ENCODE peak calls at places on chromosome 6, in seven cellular contexts. M is A549; Z is lower lobe of right lung; C is fibroblast of lung; P is body of pancreas; D is AG09309; N is CD8-positive, alpha-beta T cell. U is an unnamed sample.

GRCh38 chr6:103122766-103123601 is 1729.5 kb downstream of the GRIK2 start:
- DNase-seq in M (no peak), Z (peak), C (peak), P (peak), D (no peak), N (no peak), U (peak)

GRCh38 chr6:170045563-170045960 is 245.3 kb downstream of the DLL1 start:
- DNase-seq in M (no peak), Z (no peak), C (no peak), P (no peak), D (no peak), N (no peak), U (no peak)

GRCh38 chr6:157497579-157497978 is 116.6 kb downstream of the ZDHHC14 start:
- DNase-seq in M (no peak), Z (no peak), C (no peak), P (no peak), D (no peak), N (no peak), U (no peak)

GRCh38 chr6:759729-760128 is 66.8 kb upstream of the EXOC2 start:
- DNase-seq in M (no peak), Z (no peak), C (no peak), P (no peak), D (no peak), N (no peak), U (no peak)

GRCh38 chr6:83183082-83183828 is 9.8 kb downstream of the PGM3 start:
- DNase-seq in M (no peak), Z (no peak), C (peak), P (no peak), D (peak), N (no peak), U (peak)

GRCh38 chr6:38938741-38939140 is 109.8 kb upstream of the GLP1R start:
- DNase-seq in M (no peak), Z (no peak), C (no peak), P (no peak), D (no peak), N (no peak), U (no peak)

GRCh38 chr6:152632383-152632782 is 4.8 kb downstream of the SYNE1 start:
- DNase-seq in M (no peak), Z (no peak), C (no peak), P (no peak), D (no peak), N (no peak), U (no peak)

GRCh38 chr6:13762648-13763441 is 51.2 kb upstream of the RANBP9 start:
- DNase-seq in M (no peak), Z (no peak), C (peak), P (no peak), D (peak), N (no peak), U (peak)

GRCh38 chr6:134351615-134352474 is 33.9 kb upstream of the SGK1 start:
- DNase-seq in M (no peak), Z (no peak), C (no peak), P (no peak), D (no peak), N (no peak), U (no peak)

GRCh38 chr6:4348462-4349112 is 213.2 kb upstream of the ECI2 start:
- DNase-seq in M (no peak), Z (no peak), C (peak), P (no peak), D (no peak), N (no peak), U (peak)

GRCh38 chr6:108748063-108748462 is 100.2 kb upstream of the ARMC2 start:
- DNase-seq in M (no peak), Z (no peak), C (peak), P (no peak), D (peak), N (no peak), U (peak)

GRCh38 chr6:13453771-13454251 is 33.6 kb downstream of the GFOD1 start:
- DNase-seq in M (peak), Z (no peak), C (peak), P (no peak), D (no peak), N (no peak), U (peak)

GRCh38 chr6:127077886-127078285 is 40.6 kb upstream of the RSPO3 start:
- DNase-seq in M (no peak), Z (no peak), C (no peak), P (no peak), D (no peak), N (no peak), U (no peak)

GRCh38 chr6:111717621-111718020 is 111.9 kb upstream of the TRAF3IP2 start:
- DNase-seq in M (no peak), Z (no peak), C (no peak), P (no peak), D (no peak), N (no peak), U (no peak)

GRCh38 chr6:151054304-151054703 is 185.5 kb upstream of the AKAP12 start:
- DNase-seq in M (no peak), Z (no peak), C (peak), P (no peak), D (no peak), N (no peak), U (peak)

GRCh38 chr6:109083657-109084056 is 11.0 kb downstream of the SESN1 start:
- DNase-seq in M (no peak), Z (no peak), C (no peak), P (no peak), D (no peak), N (no peak), U (no peak)

GRCh38 chr6:42877695-42878094 is 1.7 kb upstream of the RPL7L1 start:
- DNase-seq in M (no peak), Z (no peak), C (no peak), P (no peak), D (no peak), N (no peak), U (no peak)
- H3K4me3 ChIP-seq in M (no peak), Z (no peak), C (no peak), P (no peak), D (no peak), N (no peak), U (no peak)

GRCh38 chr6:135411339-135411738 is 86.2 kb downstream of the AHI1 start:
- DNase-seq in M (no peak), Z (no peak), C (no peak), P (no peak), D (no peak), N (no peak), U (no peak)
- TF ChIP-seq CTCF in M (no peak), Z (no peak), C (no peak), P (no peak), D (peak), N (no peak), U (peak)

DNA sequence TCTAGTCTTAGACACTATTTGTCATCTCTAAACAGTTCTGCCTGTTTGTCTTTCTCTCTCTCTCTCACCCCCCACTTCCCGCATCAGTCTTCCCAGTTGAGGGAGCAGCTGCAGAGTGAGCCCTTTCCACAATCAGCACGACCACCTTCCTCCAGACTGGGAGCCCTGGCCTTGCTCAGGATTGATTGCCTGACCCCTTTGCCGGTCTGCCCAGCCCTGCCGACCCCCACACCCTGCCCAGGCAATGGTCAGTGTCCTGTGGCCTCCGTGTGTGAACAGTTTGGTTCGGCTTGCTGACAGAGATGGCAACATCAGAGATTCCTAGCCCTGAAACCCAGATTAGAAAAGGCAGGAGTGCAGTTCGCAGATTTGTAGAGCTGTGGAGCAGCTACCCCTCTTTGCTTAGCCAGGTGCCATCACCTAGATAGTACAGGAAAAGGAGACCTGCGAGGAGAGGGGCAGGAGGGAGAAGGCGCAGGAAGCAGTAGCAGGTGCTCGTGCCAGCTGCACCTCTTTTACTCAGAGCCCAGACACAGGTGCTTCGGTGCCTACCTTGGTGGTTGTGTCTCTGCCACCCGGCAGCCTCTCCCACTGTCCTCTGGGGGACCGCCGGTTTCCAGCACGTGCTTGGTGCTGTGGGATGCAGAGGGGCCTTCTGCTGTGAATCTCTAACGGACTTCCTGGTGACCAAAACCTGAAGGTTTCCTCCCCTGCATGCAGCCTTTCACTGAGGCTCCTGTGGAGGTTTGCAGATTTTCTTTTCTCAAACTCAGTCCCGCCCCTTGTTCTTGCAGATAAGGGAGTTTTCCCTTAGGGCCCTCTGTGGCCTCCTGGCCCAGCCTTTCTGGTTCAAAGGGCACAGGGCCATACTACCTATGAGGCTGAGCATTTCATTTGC is 92.4 kb downstream of the SCML4 start:
- DNase-seq in M (no peak), Z (no peak), C (no peak), P (no peak), D (no peak), N (no peak), U (no peak)
- H3K4me3 ChIP-seq in M (no peak), Z (peak), C (no peak), P (no peak), D (no peak), N (peak), U (no peak)

DNA sequence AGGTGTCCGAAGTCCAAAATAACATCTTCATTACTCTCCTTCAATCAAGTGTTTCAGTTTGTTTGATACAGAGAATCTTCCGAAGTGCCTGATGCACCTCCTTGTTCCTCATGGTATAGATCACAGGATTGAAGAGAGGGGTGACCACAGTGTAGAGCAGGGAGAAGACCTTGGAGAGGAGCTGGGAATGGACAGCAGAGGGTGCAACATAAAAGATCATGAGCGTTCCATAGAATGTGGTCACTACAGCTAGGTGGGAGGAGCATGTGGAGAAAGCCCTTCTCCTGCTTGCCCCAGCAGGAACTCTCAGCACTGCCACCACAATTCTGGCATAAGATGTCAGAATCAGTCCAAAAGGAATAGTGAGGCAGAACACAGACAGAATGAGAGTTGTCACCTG is 11.9 kb downstream of the OR12D1 start:
- DNase-seq in M (no peak), Z (no peak), C (no peak), P (no peak), D (no peak), N (no peak), U (no peak)
- TF ChIP-seq CTCF in M (no peak), Z (no peak), C (no peak), P (no peak), D (no peak), N (no peak), U (no peak)

U was measured in fibroblast of the aortic adventitia.